ENCODE peak calls at places on chromosomes 11 and 22, in nine cellular contexts. One of them, this sample, is unnamed.

GRCh38 chr11:128905345-128906184 is 14.4 kb downstream of the KCNJ5 start:
- DNase-seq in WERI-Rb-1: no peak
- DNase-seq in astrocyte of the cerebellum: no peak
- DNase-seq in right lobe of liver: no peak
- DNase-seq in vagina: no peak
- DNase-seq in A549: peak
- DNase-seq in CD4-positive, alpha-beta T cell: peak
- DNase-seq in astrocyte of the spinal cord: peak
- DNase-seq in RWPE2: no peak
- DNase-seq in this sample: no peak

GRCh38 chr11:1479678-1480118 is 6.9 kb downstream of the MOB2 start:
- DNase-seq in astrocyte of the spinal cord: no peak
- DNase-seq in astrocyte of the cerebellum: no peak
- DNase-seq in vagina: no peak
- DNase-seq in WERI-Rb-1: no peak
- DNase-seq in RWPE2: no peak
- DNase-seq in A549: no peak
- DNase-seq in right lobe of liver: no peak
- DNase-seq in CD4-positive, alpha-beta T cell: no peak
- DNase-seq in this sample: no peak

GRCh38 chr11:35617687-35618496 is at the start of gene FJX1:
- DNase-seq in CD4-positive, alpha-beta T cell: no peak
- DNase-seq in A549: peak
- DNase-seq in WERI-Rb-1: peak
- DNase-seq in RWPE2: peak
- DNase-seq in astrocyte of the spinal cord: peak
- DNase-seq in right lobe of liver: peak
- DNase-seq in vagina: no peak
- DNase-seq in astrocyte of the cerebellum: peak
- DNase-seq in this sample: peak

GRCh38 chr11:112285918-112286317 is 25.3 kb upstream of the PLET1 start:
- DNase-seq in right lobe of liver: no peak
- DNase-seq in A549: no peak
- DNase-seq in astrocyte of the spinal cord: peak
- DNase-seq in astrocyte of the cerebellum: no peak
- DNase-seq in RWPE2: no peak
- DNase-seq in vagina: no peak
- DNase-seq in WERI-Rb-1: no peak
- DNase-seq in CD4-positive, alpha-beta T cell: no peak
- DNase-seq in this sample: no peak

GRCh38 chr11:112751763-112752162 is 209.5 kb upstream of the NCAM1 start:
- DNase-seq in A549: no peak
- DNase-seq in vagina: no peak
- DNase-seq in astrocyte of the spinal cord: no peak
- DNase-seq in right lobe of liver: no peak
- DNase-seq in CD4-positive, alpha-beta T cell: no peak
- DNase-seq in astrocyte of the cerebellum: no peak
- DNase-seq in RWPE2: no peak
- DNase-seq in WERI-Rb-1: no peak
- DNase-seq in this sample: no peak

GRCh38 chr11:67644472-67645418 is 5.2 kb upstream of the TBX10 start:
- DNase-seq in RWPE2: no peak
- DNase-seq in vagina: peak
- DNase-seq in astrocyte of the cerebellum: no peak
- DNase-seq in CD4-positive, alpha-beta T cell: no peak
- DNase-seq in astrocyte of the spinal cord: no peak
- DNase-seq in A549: no peak
- DNase-seq in WERI-Rb-1: no peak
- DNase-seq in right lobe of liver: no peak
- DNase-seq in this sample: no peak

GRCh38 chr11:12008790-12009616 is 577 bp upstream of the DKK3 start:
- DNase-seq in astrocyte of the spinal cord: peak
- DNase-seq in WERI-Rb-1: peak
- DNase-seq in A549: peak
- DNase-seq in RWPE2: no peak
- DNase-seq in CD4-positive, alpha-beta T cell: no peak
- DNase-seq in vagina: no peak
- DNase-seq in astrocyte of the cerebellum: no peak
- DNase-seq in right lobe of liver: no peak
- DNase-seq in this sample: peak

GRCh38 chr11:128908391-128909246 is 17.5 kb downstream of the KCNJ5 start:
- DNase-seq in CD4-positive, alpha-beta T cell: no peak
- DNase-seq in RWPE2: no peak
- DNase-seq in vagina: no peak
- DNase-seq in astrocyte of the spinal cord: peak
- DNase-seq in WERI-Rb-1: no peak
- DNase-seq in A549: peak
- DNase-seq in right lobe of liver: no peak
- DNase-seq in astrocyte of the cerebellum: no peak
- DNase-seq in this sample: no peak

GRCh38 chr11:83456075-83456474 is 169.9 kb upstream of the CCDC90B start:
- DNase-seq in right lobe of liver: no peak
- DNase-seq in CD4-positive, alpha-beta T cell: no peak
- DNase-seq in astrocyte of the cerebellum: no peak
- DNase-seq in RWPE2: no peak
- DNase-seq in WERI-Rb-1: peak
- DNase-seq in A549: no peak
- DNase-seq in astrocyte of the spinal cord: no peak
- DNase-seq in vagina: no peak
- DNase-seq in this sample: peak

GRCh38 chr11:124920870-124921609 is 2.0 kb downstream of the HEPN1 start:
- DNase-seq in RWPE2: no peak
- DNase-seq in astrocyte of the spinal cord: peak
- DNase-seq in WERI-Rb-1: peak
- DNase-seq in right lobe of liver: peak
- DNase-seq in A549: peak
- DNase-seq in astrocyte of the cerebellum: no peak
- DNase-seq in vagina: no peak
- DNase-seq in CD4-positive, alpha-beta T cell: peak
- DNase-seq in this sample: peak

GRCh38 chr11:75498556-75499255 is 27.0 kb downstream of the GDPD5 start:
- DNase-seq in astrocyte of the cerebellum: no peak
- DNase-seq in A549: peak
- DNase-seq in vagina: no peak
- DNase-seq in right lobe of liver: no peak
- DNase-seq in astrocyte of the spinal cord: no peak
- DNase-seq in WERI-Rb-1: no peak
- DNase-seq in RWPE2: no peak
- DNase-seq in CD4-positive, alpha-beta T cell: no peak
- DNase-seq in this sample: no peak

GRCh38 chr11:69000831-69001245 is 12.2 kb downstream of the MRGPRF start:
- DNase-seq in right lobe of liver: peak
- DNase-seq in A549: peak
- DNase-seq in vagina: no peak
- DNase-seq in CD4-positive, alpha-beta T cell: no peak
- DNase-seq in WERI-Rb-1: no peak
- DNase-seq in astrocyte of the cerebellum: peak
- DNase-seq in astrocyte of the spinal cord: peak
- DNase-seq in RWPE2: no peak
- DNase-seq in this sample: no peak

GRCh38 chr11:122733301-122733686 is 77.8 kb downstream of the UBASH3B start:
- DNase-seq in right lobe of liver: no peak
- DNase-seq in astrocyte of the cerebellum: no peak
- DNase-seq in astrocyte of the spinal cord: peak
- DNase-seq in CD4-positive, alpha-beta T cell: no peak
- DNase-seq in vagina: no peak
- DNase-seq in RWPE2: no peak
- DNase-seq in WERI-Rb-1: no peak
- DNase-seq in A549: peak
- DNase-seq in this sample: no peak

DNA sequence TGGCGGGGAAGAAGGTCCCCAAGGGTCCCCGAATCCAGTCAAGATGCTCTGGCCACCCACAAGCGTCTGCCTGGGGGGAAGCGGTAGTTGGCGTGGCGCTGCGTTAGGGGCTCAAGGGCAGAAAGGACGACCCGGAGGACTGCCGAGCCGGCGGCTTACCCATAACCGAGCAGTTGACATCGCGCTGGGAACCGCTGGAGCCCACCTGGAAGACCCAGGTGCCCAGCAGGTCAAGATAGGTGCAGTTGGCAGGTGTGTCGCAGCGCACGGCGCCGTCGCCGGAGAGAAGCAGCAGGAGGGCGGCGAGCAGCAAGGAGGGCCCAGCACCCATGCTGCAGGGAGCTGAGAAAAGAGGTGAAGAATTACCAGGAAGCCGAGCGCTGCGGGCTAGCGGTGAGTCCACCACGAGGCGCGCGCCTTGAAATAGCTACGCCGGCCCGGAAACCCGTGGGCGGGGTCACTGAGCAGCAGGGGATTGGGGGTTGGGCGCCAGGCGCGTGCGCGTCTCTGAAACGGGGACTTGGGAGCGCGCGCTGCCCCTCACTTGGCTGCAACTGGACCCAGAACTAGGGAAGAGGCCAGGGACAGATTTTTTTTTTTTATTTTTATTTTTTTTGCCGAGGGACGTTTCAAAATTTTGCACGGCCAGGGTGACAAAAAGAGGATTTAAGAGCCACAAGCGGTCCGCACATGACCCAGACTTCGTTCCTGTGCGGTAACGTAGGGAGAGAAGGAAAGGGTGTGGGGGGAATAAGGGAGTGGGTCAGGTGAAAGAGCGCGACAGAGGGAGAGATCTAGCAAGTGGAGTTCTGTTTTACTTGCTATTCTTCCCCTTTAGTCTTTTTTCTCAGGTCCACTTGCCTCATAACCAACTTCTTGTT is at the start of gene CTSC:
- DNase-seq in A549: peak
- DNase-seq in RWPE2: peak
- DNase-seq in WERI-Rb-1: peak
- DNase-seq in vagina: no peak
- DNase-seq in astrocyte of the cerebellum: peak
- DNase-seq in right lobe of liver: peak
- DNase-seq in CD4-positive, alpha-beta T cell: peak
- DNase-seq in astrocyte of the spinal cord: peak
- DNase-seq in this sample: peak
- TF ChIP-seq CTCF in A549: no peak
- TF ChIP-seq CTCF in RWPE2: no peak
- TF ChIP-seq CTCF in WERI-Rb-1: no peak
- TF ChIP-seq CTCF in vagina: no peak
- TF ChIP-seq CTCF in astrocyte of the cerebellum: no peak
- TF ChIP-seq CTCF in right lobe of liver: no peak
- TF ChIP-seq CTCF in CD4-positive, alpha-beta T cell: no peak
- TF ChIP-seq CTCF in astrocyte of the spinal cord: no peak
- TF ChIP-seq CTCF in this sample: no peak

GRCh38 chr22:39244073-39244495 is 698 bp downstream of the PDGFB start:
- DNase-seq in astrocyte of the spinal cord: no peak
- DNase-seq in right lobe of liver: no peak
- DNase-seq in astrocyte of the cerebellum: no peak
- DNase-seq in RWPE2: no peak
- DNase-seq in vagina: no peak
- DNase-seq in CD4-positive, alpha-beta T cell: no peak
- DNase-seq in A549: peak
- DNase-seq in WERI-Rb-1: no peak
- DNase-seq in this sample: no peak

GRCh38 chr22:39245130-39246039 is 603 bp upstream of the PDGFB start:
- DNase-seq in astrocyte of the spinal cord: no peak
- DNase-seq in right lobe of liver: no peak
- DNase-seq in vagina: no peak
- DNase-seq in A549: peak
- DNase-seq in astrocyte of the cerebellum: no peak
- DNase-seq in WERI-Rb-1: no peak
- DNase-seq in CD4-positive, alpha-beta T cell: no peak
- DNase-seq in RWPE2: no peak
- DNase-seq in this sample: no peak

GRCh38 chr22:39243443-39244072 is 1.2 kb downstream of the PDGFB start:
- DNase-seq in A549: peak
- DNase-seq in vagina: no peak
- DNase-seq in astrocyte of the spinal cord: no peak
- DNase-seq in astrocyte of the cerebellum: no peak
- DNase-seq in CD4-positive, alpha-beta T cell: no peak
- DNase-seq in WERI-Rb-1: no peak
- DNase-seq in right lobe of liver: peak
- DNase-seq in RWPE2: no peak
- DNase-seq in this sample: no peak

GRCh38 chr22:39246217-39246616 is 1.4 kb upstream of the PDGFB start:
- DNase-seq in A549: no peak
- DNase-seq in CD4-positive, alpha-beta T cell: no peak
- DNase-seq in right lobe of liver: no peak
- DNase-seq in RWPE2: no peak
- DNase-seq in astrocyte of the spinal cord: no peak
- DNase-seq in vagina: no peak
- DNase-seq in astrocyte of the cerebellum: no peak
- DNase-seq in WERI-Rb-1: no peak
- DNase-seq in this sample: no peak

DNA sequence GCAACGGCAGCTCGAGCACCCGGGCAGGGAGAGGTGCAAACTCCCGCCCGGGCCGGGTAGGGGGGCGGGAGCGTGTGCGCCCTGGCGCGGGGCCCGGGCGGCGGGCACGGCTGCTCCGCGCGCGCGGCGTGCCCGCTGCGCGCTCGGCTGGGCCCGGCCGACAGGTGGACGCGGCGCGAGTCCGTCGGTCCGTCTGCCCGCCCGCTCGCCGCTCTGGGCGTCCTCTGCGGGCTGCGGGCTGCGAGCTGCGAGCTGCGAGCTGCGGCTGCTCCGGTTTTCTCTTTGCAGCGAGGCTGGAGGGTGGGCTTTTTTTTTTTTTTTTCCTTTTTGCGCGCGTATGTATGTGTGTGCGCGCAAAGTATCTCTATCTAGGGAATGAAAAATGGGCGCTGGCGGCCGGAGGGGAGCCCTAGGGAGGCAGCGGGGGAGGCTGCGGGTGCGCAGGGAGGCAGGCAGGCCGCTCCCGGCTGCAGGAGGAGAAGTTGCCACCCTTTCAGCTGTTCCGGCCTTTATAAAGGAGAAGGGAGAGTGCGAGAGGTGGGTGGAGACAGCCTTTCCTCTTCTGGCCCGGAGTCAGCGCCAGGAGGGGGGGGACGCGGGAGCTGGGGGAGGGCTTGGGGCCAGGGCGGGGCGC is at the start of gene PDGFB:
- DNase-seq in CD4-positive, alpha-beta T cell: no peak
- DNase-seq in right lobe of liver: no peak
- DNase-seq in astrocyte of the cerebellum: no peak
- DNase-seq in A549: peak
- DNase-seq in vagina: no peak
- DNase-seq in astrocyte of the spinal cord: no peak
- DNase-seq in RWPE2: no peak
- DNase-seq in WERI-Rb-1: no peak
- DNase-seq in this sample: no peak
- TF ChIP-seq CTCF in CD4-positive, alpha-beta T cell: no peak
- TF ChIP-seq CTCF in right lobe of liver: no peak
- TF ChIP-seq CTCF in astrocyte of the cerebellum: no peak
- TF ChIP-seq CTCF in A549: no peak
- TF ChIP-seq CTCF in vagina: no peak
- TF ChIP-seq CTCF in astrocyte of the spinal cord: no peak
- TF ChIP-seq CTCF in RWPE2: no peak
- TF ChIP-seq CTCF in WERI-Rb-1: no peak
- TF ChIP-seq CTCF in this sample: no peak

GRCh38 chr11:62062223-62062861 is 61.5 kb upstream of the INCENP start:
- DNase-seq in CD4-positive, alpha-beta T cell: no peak
- DNase-seq in A549: no peak
- DNase-seq in right lobe of liver: no peak
- DNase-seq in astrocyte of the cerebellum: no peak
- DNase-seq in RWPE2: no peak
- DNase-seq in vagina: no peak
- DNase-seq in WERI-Rb-1: no peak
- DNase-seq in astrocyte of the spinal cord: no peak
- DNase-seq in this sample: no peak
- TF ChIP-seq CTCF in CD4-positive, alpha-beta T cell: no peak
- TF ChIP-seq CTCF in A549: no peak
- TF ChIP-seq CTCF in right lobe of liver: no peak
- TF ChIP-seq CTCF in astrocyte of the cerebellum: no peak
- TF ChIP-seq CTCF in RWPE2: no peak
- TF ChIP-seq CTCF in vagina: no peak
- TF ChIP-seq CTCF in WERI-Rb-1: no peak
- TF ChIP-seq CTCF in astrocyte of the spinal cord: no peak
- TF ChIP-seq CTCF in this sample: no peak

GRCh38 chr11:2975594-2975993 is 16.5 kb downstream of the NAP1L4 start:
- DNase-seq in WERI-Rb-1: peak
- DNase-seq in vagina: no peak
- DNase-seq in astrocyte of the spinal cord: peak
- DNase-seq in CD4-positive, alpha-beta T cell: peak
- DNase-seq in RWPE2: no peak
- DNase-seq in A549: peak
- DNase-seq in right lobe of liver: no peak
- DNase-seq in astrocyte of the cerebellum: no peak
- DNase-seq in this sample: no peak
- TF ChIP-seq CTCF in WERI-Rb-1: peak
- TF ChIP-seq CTCF in vagina: no peak
- TF ChIP-seq CTCF in astrocyte of the spinal cord: peak
- TF ChIP-seq CTCF in CD4-positive, alpha-beta T cell: peak
- TF ChIP-seq CTCF in RWPE2: peak
- TF ChIP-seq CTCF in A549: peak
- TF ChIP-seq CTCF in right lobe of liver: peak
- TF ChIP-seq CTCF in astrocyte of the cerebellum: peak
- TF ChIP-seq CTCF in this sample: peak

This sample was measured in glutamatergic neuron.